ENCODE peak calls at places on chromosomes 13 and 19, in seven cellular contexts. One of them, this sample, is unnamed.

GRCh38 chr13:50999641-51000040 is 90.0 kb downstream of the RNASEH2B start:
- DNase-seq in heart right ventricle: no peak
- DNase-seq in lung: no peak
- DNase-seq in uterus: no peak
- DNase-seq in effector memory CD4-positive, alpha-beta T cell: no peak
- DNase-seq in GM23248: no peak
- DNase-seq in foreskin fibroblast: no peak
- DNase-seq in this sample: no peak

GRCh38 chr19:5171711-5172110 is 168.9 kb downstream of the PTPRS start:
- DNase-seq in GM23248: no peak
- DNase-seq in heart right ventricle: no peak
- DNase-seq in foreskin fibroblast: no peak
- DNase-seq in effector memory CD4-positive, alpha-beta T cell: no peak
- DNase-seq in uterus: no peak
- DNase-seq in lung: no peak
- DNase-seq in this sample: no peak

GRCh38 chr13:42803563-42804212 is 22.3 kb downstream of the FAM216B start:
- DNase-seq in lung: no peak
- DNase-seq in uterus: no peak
- DNase-seq in effector memory CD4-positive, alpha-beta T cell: no peak
- DNase-seq in heart right ventricle: no peak
- DNase-seq in foreskin fibroblast: peak; percentile 41
- DNase-seq in GM23248: peak; percentile 53
- DNase-seq in this sample: no peak

GRCh38 chr13:28716511-28716910 is 2.3 kb downstream of the SLC46A3 start:
- DNase-seq in GM23248: peak; percentile 88
- DNase-seq in foreskin fibroblast: peak; percentile 85
- DNase-seq in lung: peak; percentile 69
- DNase-seq in effector memory CD4-positive, alpha-beta T cell: no peak
- DNase-seq in uterus: peak; percentile 76
- DNase-seq in heart right ventricle: peak; percentile 74
- DNase-seq in this sample: no peak

GRCh38 chr19:31803819-31804446 is 454.7 kb upstream of the TSHZ3 start:
- DNase-seq in heart right ventricle: no peak
- DNase-seq in lung: peak; percentile 41
- DNase-seq in GM23248: no peak
- DNase-seq in foreskin fibroblast: no peak
- DNase-seq in effector memory CD4-positive, alpha-beta T cell: no peak
- DNase-seq in uterus: no peak
- DNase-seq in this sample: no peak

GRCh38 chr13:111034811-111035210 is 80.3 kb upstream of the ARHGEF7 start:
- DNase-seq in effector memory CD4-positive, alpha-beta T cell: no peak
- DNase-seq in uterus: no peak
- DNase-seq in lung: no peak
- DNase-seq in foreskin fibroblast: peak; percentile 66
- DNase-seq in GM23248: peak; percentile 62
- DNase-seq in heart right ventricle: no peak
- DNase-seq in this sample: no peak

GRCh38 chr13:45773236-45773635 is 71.1 kb downstream of the CBY2 start:
- DNase-seq in GM23248: peak; percentile 17
- DNase-seq in heart right ventricle: no peak
- DNase-seq in foreskin fibroblast: peak; percentile 12
- DNase-seq in effector memory CD4-positive, alpha-beta T cell: no peak
- DNase-seq in lung: no peak
- DNase-seq in uterus: no peak
- DNase-seq in this sample: no peak

GRCh38 chr19:43562698-43563241 is 12.6 kb downstream of the XRCC1 start:
- DNase-seq in uterus: peak; percentile 49
- DNase-seq in GM23248: peak; percentile 88
- DNase-seq in lung: peak; percentile 72
- DNase-seq in foreskin fibroblast: peak; percentile 61
- DNase-seq in heart right ventricle: peak; percentile 83
- DNase-seq in effector memory CD4-positive, alpha-beta T cell: peak; percentile 72
- DNase-seq in this sample: peak; percentile 64

GRCh38 chr19:2634228-2634951 is 68.1 kb downstream of the GNG7 start:
- DNase-seq in effector memory CD4-positive, alpha-beta T cell: no peak
- DNase-seq in lung: peak; percentile 85
- DNase-seq in foreskin fibroblast: no peak
- DNase-seq in uterus: no peak
- DNase-seq in GM23248: no peak
- DNase-seq in heart right ventricle: no peak
- DNase-seq in this sample: no peak

GRCh38 chr19:18397242-18398202 is at the start of gene LRRC25:
- DNase-seq in foreskin fibroblast: no peak
- DNase-seq in uterus: no peak
- DNase-seq in GM23248: no peak
- DNase-seq in heart right ventricle: no peak
- DNase-seq in effector memory CD4-positive, alpha-beta T cell: no peak
- DNase-seq in lung: peak; percentile 61
- DNase-seq in this sample: no peak

GRCh38 chr13:113742000-113742441 is 17.0 kb upstream of the TMEM255B start:
- DNase-seq in heart right ventricle: no peak
- DNase-seq in foreskin fibroblast: peak; percentile 68
- DNase-seq in effector memory CD4-positive, alpha-beta T cell: no peak
- DNase-seq in uterus: no peak
- DNase-seq in GM23248: peak; percentile 84
- DNase-seq in lung: peak; percentile 51
- DNase-seq in this sample: no peak